ENCODE peak calls at places on chromosomes 4 and X, in six cellular contexts. M, E, T, F, Y and K are unnamed samples.

GRCh38 chr4:108172231-108172779 is 3.6 kb upstream of the LEF1 start:
- DNase-seq in M (no peak), E (no peak), T (no peak), F (peak; percentile 32), Y (no peak), K (peak; percentile 38)

GRCh38 chr4:144575181-144575580 is 70.8 kb upstream of the HHIP start:
- DNase-seq in M (no peak), E (no peak), T (peak; percentile 19), F (no peak), Y (no peak), K (no peak)

GRCh38 chrX:10022580-10023245 is 55.6 kb downstream of the CLDN34 start:
- DNase-seq in M (peak; percentile 76), E (no peak), T (no peak), F (no peak), Y (no peak), K (no peak)

GRCh38 chr4:143183513-143184216 is 1.1 kb upstream of the USP38 start:
- DNase-seq in M (no peak), E (no peak), T (peak; percentile 36), F (no peak), Y (no peak), K (no peak)

GRCh38 chr4:62482355-62482754 is 1282.2 kb downstream of the ADGRL3 start:
- DNase-seq in M (no peak), E (no peak), T (no peak), F (no peak), Y (no peak), K (no peak)

GRCh38 chr4:38562751-38563198 is 101.2 kb upstream of the KLF3 start:
- DNase-seq in M (peak; percentile 65), E (no peak), T (peak; percentile 51), F (no peak), Y (peak; percentile 49), K (peak; percentile 26)

GRCh38 chr4:1177274-1178141 is 5.1 kb upstream of the SPON2 start:
- DNase-seq in M (no peak), E (no peak), T (no peak), F (peak; percentile 58), Y (peak; percentile 54), K (no peak)

GRCh38 chr4:115629270-115629669 is 515.9 kb upstream of the NDST4 start:
- DNase-seq in M (no peak), E (no peak), T (no peak), F (no peak), Y (no peak), K (no peak)

GRCh38 chr4:110663738-110664444 is 41.0 kb upstream of the PITX2 start:
- DNase-seq in M (no peak), E (no peak), T (peak; percentile 19), F (no peak), Y (peak; percentile 27), K (no peak)

GRCh38 chr4:8832130-8832930 is 39.3 kb downstream of the HMX1 start:
- DNase-seq in M (peak; percentile 20), E (no peak), T (no peak), F (no peak), Y (no peak), K (no peak)

DNA sequence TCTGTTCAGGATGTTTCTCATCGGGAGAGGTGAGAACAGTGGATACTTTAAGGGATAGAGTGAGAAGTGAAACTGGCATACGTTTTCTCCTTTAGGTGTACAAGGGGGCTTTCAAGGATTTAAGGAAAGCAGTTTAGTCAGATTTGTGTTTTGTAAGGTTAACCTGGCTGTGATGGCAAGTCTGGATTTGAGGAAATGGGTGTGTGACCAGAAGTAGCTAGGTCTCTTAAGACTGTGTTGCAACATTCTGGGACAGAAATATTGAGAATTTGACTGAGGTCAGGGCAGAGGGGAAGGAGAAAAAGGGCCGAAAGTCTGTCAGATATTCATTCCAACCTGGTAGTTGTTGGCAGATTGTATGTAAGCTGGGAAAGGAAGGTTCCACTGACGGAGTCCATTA is 10.4 kb upstream of the GABRE start:
- DNase-seq in M (no peak), E (no peak), T (peak; percentile 22), F (no peak), Y (no peak), K (no peak)
- H3K4me1 ChIP-seq in M (no peaks in the 10 kb centered on the region), E (no peaks in the 10 kb centered on the region), T (peaks cover 48% of the 10 kb centered on the region), F (no peaks in the 10 kb centered on the region), Y (no peaks in the 10 kb centered on the region), K (no peaks in the 10 kb centered on the region)

GRCh38 chr4:23890369-23891063 is 669 bp upstream of the PPARGC1A start:
- DNase-seq in M (no peak), E (no peak), T (peak; percentile 23), F (no peak), Y (no peak), K (peak; percentile 27)
- H3K4me1 ChIP-seq in M (peaks cover 23% of the 10 kb centered on the region), E (no peaks in the 10 kb centered on the region), T (peaks cover 48% of the 10 kb centered on the region), F (no peaks in the 10 kb centered on the region), Y (no peaks in the 10 kb centered on the region), K (peaks cover 25% of the 10 kb centered on the region)

DNA sequence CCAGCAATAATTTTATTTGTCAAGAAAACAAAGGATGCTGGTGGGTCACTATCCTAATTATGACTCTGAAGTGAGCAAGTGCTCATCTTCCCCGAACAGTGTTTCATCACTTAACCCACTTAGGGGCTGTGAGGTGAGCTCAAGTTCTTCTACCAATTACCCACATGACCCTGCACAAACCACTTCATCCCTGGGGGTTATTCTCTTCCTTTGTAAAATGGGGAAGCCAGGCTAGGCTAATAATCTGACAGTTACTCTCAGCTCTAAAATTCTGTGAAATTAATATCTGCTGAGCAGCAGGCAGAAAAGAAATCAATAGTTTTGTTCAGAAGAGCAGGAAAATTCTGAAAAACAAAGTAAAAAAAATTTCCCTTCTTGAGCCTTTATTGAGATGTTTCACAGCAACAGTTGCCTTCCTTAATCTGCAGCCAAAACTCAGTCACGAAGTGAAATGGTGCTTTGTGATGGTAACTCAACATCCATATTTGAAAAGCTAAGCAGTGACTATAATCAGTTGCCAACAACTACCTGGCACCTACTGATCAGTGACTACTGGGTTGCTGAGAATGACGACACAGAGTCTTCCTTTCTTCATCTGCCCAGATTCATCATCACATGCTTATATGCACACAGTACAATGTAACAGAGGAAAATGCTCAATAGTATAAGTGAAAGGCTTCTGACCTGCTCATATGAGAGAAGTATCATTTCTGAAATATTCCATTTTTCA is 24.1 kb downstream of the ATP8A1 start:
- DNase-seq in M (no peak), E (no peak), T (no peak), F (no peak), Y (no peak), K (no peak)
- H3K4me1 ChIP-seq in M (peaks cover 8% of the 10 kb centered on the region), E (no peaks in the 10 kb centered on the region), T (peaks cover 10% of the 10 kb centered on the region), F (peaks cover 92% of the 10 kb centered on the region), Y (peaks cover 13% of the 10 kb centered on the region), K (peaks cover 32% of the 10 kb centered on the region)

GRCh38 chrX:17415242-17415815 is 40.3 kb downstream of the NHS start:
- DNase-seq in M (no peak), E (no peak), T (no peak), F (no peak), Y (no peak), K (no peak)
- H3K4me1 ChIP-seq in M (peaks cover 18% of the 10 kb centered on the region), E (no peaks in the 10 kb centered on the region), T (peaks cover 31% of the 10 kb centered on the region), F (no peaks in the 10 kb centered on the region), Y (no peaks in the 10 kb centered on the region), K (no peaks in the 10 kb centered on the region)

DNA sequence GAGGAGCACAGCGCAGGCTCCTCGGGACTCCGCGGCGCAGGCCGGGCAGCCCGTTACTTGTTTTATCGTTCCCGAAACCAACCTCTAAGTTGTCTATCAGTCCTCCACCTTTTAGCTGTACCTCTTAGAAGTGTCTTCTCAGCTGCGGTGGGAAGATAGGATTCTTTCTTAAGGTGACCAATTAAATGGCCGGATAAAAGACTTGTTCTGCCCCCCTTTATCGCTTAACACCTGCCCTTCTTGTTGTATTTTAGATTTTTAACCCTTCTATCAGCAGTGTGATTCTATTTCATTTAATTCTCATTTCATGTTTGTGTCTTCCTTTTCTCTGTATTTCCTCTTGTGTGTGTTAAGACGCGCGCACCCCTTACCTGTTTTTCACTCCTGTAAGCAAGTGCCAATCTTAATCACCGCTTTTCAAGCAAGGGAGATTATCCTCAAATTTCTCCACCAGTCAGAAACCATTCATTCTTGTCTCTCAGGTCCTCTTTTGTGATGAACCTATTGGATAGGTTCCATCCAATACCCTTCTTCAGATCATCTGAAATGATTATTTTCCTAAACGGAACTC is 301 bp upstream of the SLC9B2 start:
- DNase-seq in M (no peak), E (no peak), T (no peak), F (no peak), Y (no peak), K (no peak)
- H3K4me1 ChIP-seq in M (peaks cover 23% of the 10 kb centered on the region), E (peaks cover 3% of the 10 kb centered on the region), T (peaks cover 30% of the 10 kb centered on the region), F (peaks cover 25% of the 10 kb centered on the region), Y (no peaks in the 10 kb centered on the region), K (no peaks in the 10 kb centered on the region)

GRCh38 chr4:73871911-73872310 is 2.7 kb downstream of the CXCL1 start:
- DNase-seq in M (no peak), E (no peak), T (no peak), F (no peak), Y (no peak), K (no peak)
- H3K4me1 ChIP-seq in M (no peaks in the 10 kb centered on the region), E (no peaks in the 10 kb centered on the region), T (peaks cover 43% of the 10 kb centered on the region), F (no peaks in the 10 kb centered on the region), Y (no peaks in the 10 kb centered on the region), K (no peaks in the 10 kb centered on the region)

GRCh38 chrX:71621644-71622346 is 3.5 kb upstream of the CXCR3 start:
- DNase-seq in M (no peak), E (no peak), T (peak; percentile 22), F (no peak), Y (peak; percentile 63), K (no peak)

GRCh38 chrX:71622347-71623104 is 4.2 kb upstream of the CXCR3 start:
- DNase-seq in M (peak; percentile 86), E (no peak), T (peak; percentile 12), F (peak; percentile 68), Y (peak; percentile 85), K (peak; percentile 89)

GRCh38 chrX:71623105-71623450 is 4.8 kb upstream of the CXCR3 start:
- DNase-seq in M (no peak), E (no peak), T (no peak), F (no peak), Y (no peak), K (no peak)

GRCh38 chrX:71625471-71625870 is 7.2 kb upstream of the CXCR3 start:
- DNase-seq in M (no peak), E (no peak), T (no peak), F (no peak), Y (no peak), K (no peak)

DNA sequence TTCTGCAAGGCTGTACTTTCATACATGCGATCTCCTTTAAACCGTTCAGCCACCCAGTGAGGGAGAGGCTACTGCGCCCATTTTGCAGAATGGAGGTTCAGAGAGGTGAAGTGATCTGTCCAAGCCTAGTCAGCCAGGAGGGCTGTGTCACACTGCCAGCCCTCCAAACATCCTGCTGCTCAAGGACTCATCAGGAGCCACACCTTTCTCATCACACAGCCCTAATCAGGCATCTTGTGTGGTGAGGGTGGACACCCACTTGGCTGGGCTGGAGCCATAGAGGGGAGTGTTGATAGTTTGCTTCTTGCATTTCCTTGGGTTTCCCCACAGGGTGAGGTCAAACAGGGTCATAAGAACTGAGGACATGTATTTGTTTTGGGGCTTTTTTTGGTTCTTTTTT is 5.4 kb upstream of the CXCR3 start:
- DNase-seq in M (no peak), E (no peak), T (no peak), F (no peak), Y (no peak), K (no peak)
- H3K4me1 ChIP-seq in M (peaks cover 4% of the 10 kb centered on the region), E (no peaks in the 10 kb centered on the region), T (peaks cover 21% of the 10 kb centered on the region), F (peaks cover 54% of the 10 kb centered on the region), Y (no peaks in the 10 kb centered on the region), K (peaks cover 37% of the 10 kb centered on the region)

DNA sequence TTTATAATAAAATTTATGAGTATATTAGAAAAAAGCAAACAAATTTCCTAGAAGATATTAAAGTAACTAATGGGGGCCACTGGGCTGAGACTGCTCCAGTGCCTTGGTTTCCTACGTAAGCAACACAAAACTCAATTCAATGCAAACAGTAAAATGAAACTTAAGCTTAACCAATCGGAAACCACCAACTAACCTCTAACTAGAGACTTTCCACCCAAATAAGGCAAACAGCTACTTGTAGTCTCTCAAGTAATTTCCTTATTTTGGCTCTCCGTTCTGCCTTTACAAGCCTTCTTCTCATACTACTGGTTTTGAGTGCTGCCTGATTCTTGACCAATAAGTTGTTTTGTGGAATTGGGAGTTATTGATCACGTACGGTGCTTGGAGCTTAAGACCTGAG is 167.3 kb upstream of the VEGFC start:
- DNase-seq in M (no peak), E (no peak), T (no peak), F (no peak), Y (no peak), K (no peak)
- H3K4me1 ChIP-seq in M (no peaks in the 10 kb centered on the region), E (no peaks in the 10 kb centered on the region), T (no peaks in the 10 kb centered on the region), F (no peaks in the 10 kb centered on the region), Y (no peaks in the 10 kb centered on the region), K (no peaks in the 10 kb centered on the region)